ENCODE peak calls at places on chromosomes 1 and 21, in five cellular contexts. Q, H, U, C and R are unnamed samples.

GRCh38 chr21:43719748-43720538 is 1.0 kb downstream of the PDXK start:
- DNase-seq in U (no peak), H (no peak), C (peak), Q (peak), R (no peak)

GRCh38 chr1:208951908-208952307 is 631.6 kb upstream of the CAMK1G start:
- DNase-seq in C (no peak), H (no peak), U (no peak), Q (no peak), R (no peak)

GRCh38 chr21:39712976-39713375 is 32.0 kb upstream of the IGSF5 start:
- DNase-seq in H (no peak), Q (no peak), U (no peak), C (no peak), R (no peak)

GRCh38 chr1:179021873-179022272 is 3.8 kb upstream of the FAM20B start:
- DNase-seq in Q (no peak), H (no peak), U (no peak), C (no peak), R (no peak)

GRCh38 chr1:58465825-58466617 is 80.5 kb downstream of the OMA1 start:
- DNase-seq in Q (no peak), U (no peak), C (peak), H (no peak), R (no peak)

GRCh38 chr1:30109853-30110252 is 613.5 kb downstream of the MATN1 start:
- DNase-seq in U (no peak), C (peak), H (no peak), Q (no peak), R (no peak)

GRCh38 chr1:53560572-53561487 is 101.6 kb downstream of the DMRTB1 start:
- DNase-seq in Q (no peak), C (no peak), H (no peak), U (no peak), R (no peak)

GRCh38 chr1:234925440-234926251 is 203.0 kb downstream of the TOMM20 start:
- DNase-seq in U (no peak), H (no peak), C (peak), Q (peak), R (no peak)

GRCh38 chr1:201112173-201112731 is at the start of gene CACNA1S:
- DNase-seq in U (no peak), Q (no peak), C (no peak), H (no peak), R (no peak)

GRCh38 chr1:245765241-245766000 is 610.6 kb downstream of the KIF26B start:
- DNase-seq in C (peak), U (no peak), Q (no peak), H (no peak), R (no peak)

GRCh38 chr1:91619881-91620280 is 119.2 kb downstream of the CDC7 start:
- DNase-seq in Q (no peak), C (peak), H (no peak), U (no peak), R (no peak)

GRCh38 chr1:162992945-162993344 is 76.2 kb upstream of the RGS4 start:
- DNase-seq in Q (no peak), C (no peak), U (no peak), H (no peak), R (no peak)

GRCh38 chr1:156394835-156395461 is 25.9 kb downstream of the RHBG start:
- DNase-seq in Q (no peak), C (no peak), U (no peak), H (no peak), R (no peak)